ENCODE peak calls at places on chromosomes 5 and 9, in five cellular contexts. I is mesothelial cell of epicardium, R is endothelial cell, Q is fibroblast of the aortic adventitia, L is fibroblast of mammary gland. Z is an unnamed sample.

GRCh38 chr5:151058891-151059611 is 21.8 kb downstream of the TNIP1 start:
- DNase-seq in I (no peak), R (no peak), Q (no peak), L (no peak), Z (no peak)

GRCh38 chr9:78971505-78971904 is 600.3 kb upstream of the TLE4 start:
- DNase-seq in I (no peak), R (no peak), Q (no peak), L (no peak), Z (no peak)

GRCh38 chr9:16236326-16236725 is 634.1 kb downstream of the BNC2 start:
- DNase-seq in I (no peak), R (no peak), Q (peak; percentile 97), L (peak; percentile 96), Z (no peak)

GRCh38 chr9:98379572-98379971 is 124.1 kb upstream of the TBC1D2 start:
- DNase-seq in I (no peak), R (no peak), Q (no peak), L (no peak), Z (no peak)

GRCh38 chr5:140694276-140694675 is 3.0 kb downstream of the HARS2 start:
- DNase-seq in I (no peak), R (no peak), Q (peak; percentile 20), L (no peak), Z (no peak)

GRCh38 chr5:143245929-143246561 is 157.4 kb downstream of the NR3C1 start:
- DNase-seq in I (no peak), R (no peak), Q (peak; percentile 91), L (peak; percentile 95), Z (no peak)

GRCh38 chr9:111427186-111427585 is 57.0 kb downstream of the ECPAS start:
- DNase-seq in I (no peak), R (no peak), Q (peak; percentile 49), L (peak; percentile 77), Z (no peak)

GRCh38 chr9:108149346-108149745 is 659.8 kb upstream of the KLF4 start:
- DNase-seq in I (no peak), R (no peak), Q (no peak), L (no peak), Z (no peak)

GRCh38 chr9:89961616-89962341 is 357.0 kb downstream of the GADD45G start:
- DNase-seq in I (no peak), R (no peak), Q (peak; percentile 30), L (peak; percentile 39), Z (no peak)

GRCh38 chr5:61816146-61816545 is 484.1 kb downstream of the ZSWIM6 start:
- DNase-seq in I (no peak), R (no peak), Q (no peak), L (no peak), Z (no peak)

GRCh38 chr5:8247485-8247884 is 378.5 kb downstream of the MTRR start:
- DNase-seq in I (no peak), R (no peak), Q (no peak), L (no peak), Z (no peak)

GRCh38 chr9:69605406-69605805 is 66.8 kb downstream of the APBA1 start:
- DNase-seq in I (no peak), R (no peak), Q (no peak), L (no peak), Z (no peak)

GRCh38 chr5:38532165-38532669 is 24.2 kb downstream of the LIFR start:
- DNase-seq in I (no peak), R (no peak), Q (no peak), L (no peak), Z (no peak)

GRCh38 chr9:119365291-119366027 is 3.8 kb downstream of the BRINP1 start:
- DNase-seq in I (no peak), R (peak; percentile 74), Q (peak; percentile 16), L (peak; percentile 35), Z (peak; percentile 36)

GRCh38 chr5:176748073-176748966 is 62.0 kb upstream of the UNC5A start:
- DNase-seq in I (no peak), R (no peak), Q (no peak), L (no peak), Z (no peak)

GRCh38 chr9:21172156-21172555 is 5.7 kb upstream of the IFNA21 start:
- DNase-seq in I (no peak), R (no peak), Q (no peak), L (no peak), Z (no peak)

GRCh38 chr9:23769307-23769935 is 56.6 kb downstream of the ELAVL2 start:
- DNase-seq in I (no peak), R (no peak), Q (no peak), L (peak; percentile 9), Z (no peak)

GRCh38 chr9:109149722-109150121 is 17.3 kb downstream of the FRRS1L start:
- DNase-seq in I (no peak), R (no peak), Q (no peak), L (no peak), Z (no peak)

GRCh38 chr9:21904776-21905175 is 89.4 kb downstream of the CDKN2A start:
- DNase-seq in I (no peak), R (no peak), Q (no peak), L (peak; percentile 28), Z (no peak)

GRCh38 chr5:69212022-69212421 is 22.6 kb downstream of the CENPH start:
- DNase-seq in I (no peak), R (no peak), Q (no peak), L (no peak), Z (no peak)

GRCh38 chr5:140014751-140015150 is 28.3 kb downstream of the NRG2 start:
- DNase-seq in I (no peak), R (no peak), Q (no peak), L (no peak), Z (no peak)

DNA sequence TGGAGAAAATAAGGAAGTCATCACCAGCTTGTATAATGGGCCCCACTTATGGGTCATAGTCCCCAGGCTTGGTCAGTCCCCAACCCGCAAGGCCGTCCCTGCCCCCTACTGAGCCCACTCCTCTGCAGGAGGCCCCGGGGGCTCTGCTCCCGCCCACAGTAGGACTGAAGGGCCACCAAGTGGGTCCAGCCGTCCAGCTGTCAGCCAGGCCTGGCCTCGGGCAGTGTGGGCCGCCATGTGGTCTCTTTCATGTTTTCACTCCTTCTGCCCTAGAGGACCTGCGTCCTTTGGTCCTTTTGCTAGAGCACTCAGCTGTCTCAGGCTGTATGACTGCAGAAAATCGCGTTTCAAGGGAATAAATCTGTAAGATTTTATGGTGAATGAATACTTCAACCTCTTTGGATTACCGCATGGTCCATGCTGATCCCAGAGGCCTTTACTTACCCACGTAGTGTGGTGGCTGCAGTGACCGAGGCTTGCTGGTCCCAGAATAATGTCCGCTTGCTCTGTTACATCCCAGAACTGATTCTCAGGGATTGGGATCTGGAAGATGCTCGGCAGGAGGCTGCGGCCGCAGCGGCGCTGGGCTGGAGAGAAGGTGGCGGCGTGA is 105.8 kb upstream of the FAM120A start:
- DNase-seq in I (no peak), R (no peak), Q (no peak), L (no peak), Z (no peak)
- TF ChIP-seq CTCF in I (no peak), R (no peak), Q (no peak), L (no peak), Z (peak; percentile 12)

DNA sequence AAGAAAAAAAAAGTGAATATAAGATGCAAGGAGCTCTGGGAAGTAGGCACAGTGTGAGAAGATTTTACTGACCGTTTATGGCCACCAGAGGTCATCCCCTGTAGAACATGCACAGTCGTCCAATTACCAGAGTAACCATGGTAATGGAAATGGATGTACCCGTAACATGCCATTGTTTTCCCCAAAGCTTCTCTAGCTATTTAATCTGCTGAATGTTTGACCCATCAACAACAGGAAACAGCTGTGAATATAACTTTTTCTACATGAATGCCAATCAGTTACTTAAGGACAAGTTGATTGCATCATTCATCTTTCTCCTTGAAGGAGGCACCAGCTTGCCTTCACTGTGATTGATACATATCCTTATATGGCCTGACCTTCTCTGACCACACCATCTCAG is 1967.0 kb upstream of the CDH9 start:
- DNase-seq in I (no peak), R (peak; percentile 33), Q (no peak), L (no peak), Z (no peak)
- TF ChIP-seq CTCF in I (no peak), R (peak; percentile 41), Q (no peak), L (no peak), Z (peak; percentile 32)

DNA sequence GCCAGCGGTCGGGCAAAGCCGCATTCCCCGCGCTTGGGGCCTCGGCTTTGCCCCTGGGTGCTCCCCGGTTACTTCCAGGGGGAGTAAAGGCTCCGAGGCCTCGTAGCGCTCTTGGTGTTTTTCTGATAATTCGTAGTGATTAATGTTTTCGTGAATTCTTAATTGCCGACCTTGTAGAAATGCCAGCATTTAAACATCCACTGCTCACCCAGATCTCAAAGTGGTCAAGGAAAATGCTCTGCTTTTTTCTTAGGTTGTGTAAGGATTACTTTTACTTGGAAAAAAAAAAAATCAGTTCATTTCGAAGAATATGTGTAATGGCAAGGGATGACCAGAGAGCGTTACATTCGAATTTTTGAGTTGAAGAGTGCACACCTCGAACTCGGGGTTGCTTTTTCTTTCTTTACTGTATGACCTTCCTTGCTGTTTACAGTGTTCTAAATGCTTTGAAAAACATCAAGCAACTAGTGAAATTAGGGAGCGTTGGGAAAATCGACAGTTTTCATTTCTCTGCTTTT is 731 bp upstream of the TUT7 start:
- DNase-seq in I (no peak), R (no peak), Q (peak; percentile 40), L (peak; percentile 37), Z (no peak)
- TF ChIP-seq CTCF in I (no peak), R (no peak), Q (no peak), L (peak; percentile 20), Z (peak; percentile 19)

GRCh38 chr5:118060833-118061232 is 927.5 kb downstream of the DTWD2 start:
- DNase-seq in I (no peak), R (no peak), Q (no peak), L (no peak), Z (no peak)
- TF ChIP-seq CTCF in I (peak; percentile 31), R (peak; percentile 49), Q (no peak), L (no peak), Z (peak; percentile 36)

DNA sequence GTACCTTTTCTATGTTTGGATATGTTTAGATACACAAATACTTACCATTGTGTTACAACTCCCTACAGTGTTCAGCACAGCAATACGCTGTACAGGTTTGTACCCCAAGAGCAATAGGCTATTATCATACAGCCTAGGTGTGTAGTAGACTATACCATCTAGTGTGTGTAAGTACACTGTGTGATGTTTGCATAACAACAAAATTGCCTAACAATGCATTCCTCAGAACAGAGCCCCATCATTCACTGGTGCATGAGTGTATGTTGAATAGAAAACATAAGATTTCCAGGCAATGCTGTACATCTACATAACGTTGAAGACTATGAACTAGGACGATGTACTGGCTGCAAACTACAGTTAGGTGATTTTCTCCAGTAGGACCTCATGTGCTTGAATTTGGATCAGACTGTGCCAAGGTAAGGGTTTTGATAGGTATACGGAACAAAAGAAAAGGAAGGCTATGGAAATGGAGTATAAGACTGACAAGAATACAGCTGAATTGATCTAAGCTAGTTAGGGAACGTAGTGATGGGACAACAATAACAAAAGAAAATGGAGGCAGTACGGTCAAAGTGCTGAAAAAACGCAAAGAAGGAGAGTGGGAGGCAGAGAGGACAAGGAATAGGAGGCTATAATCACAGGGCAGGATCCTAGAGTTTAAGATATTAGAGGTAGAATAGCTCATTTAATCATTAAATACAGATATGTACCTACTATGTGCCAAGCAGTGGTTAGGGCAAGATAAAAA is 46.9 kb downstream of the FNIP1 start:
- DNase-seq in I (no peak), R (no peak), Q (no peak), L (peak; percentile 17), Z (no peak)
- TF ChIP-seq CTCF in I (no peak), R (no peak), Q (no peak), L (no peak), Z (no peak)

DNA sequence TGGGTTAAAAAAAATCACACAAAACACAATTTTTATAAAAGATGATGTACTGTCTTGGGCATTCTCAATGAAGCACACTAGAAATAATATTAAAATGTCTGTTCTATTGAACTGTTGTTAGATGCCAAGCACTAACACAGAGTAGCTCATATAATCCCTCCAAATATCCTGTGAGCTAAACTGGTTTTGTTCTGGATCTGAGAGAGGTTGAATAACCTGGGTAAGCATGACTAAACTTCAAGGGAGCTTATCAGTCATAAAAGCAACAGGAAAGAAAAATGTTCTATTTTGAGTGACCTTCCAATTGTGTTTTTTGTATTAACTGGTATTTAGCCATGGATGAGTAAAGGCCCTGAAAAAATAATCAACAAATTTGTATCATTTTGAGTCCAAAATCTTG is 175.3 kb downstream of the SMC2 start:
- DNase-seq in I (no peak), R (no peak), Q (peak; percentile 19), L (no peak), Z (no peak)
- TF ChIP-seq CTCF in I (no peak), R (no peak), Q (no peak), L (no peak), Z (no peak)

Z was measured in progenitor cell of endocrine pancreas.